ENCODE peak calls at places on chromosome 11, in six cellular contexts. One of them, this sample, is unnamed.

GRCh38 chr11:72067676-72068075 is 12.7 kb downstream of the NUMA1 start:
- DNase-seq in dermis microvascular lymphatic vessel endothelial cell: no peak
- DNase-seq in activated naive CD4-positive, alpha-beta T cell treated with anti-CD3 and anti-CD28 coated beads, Interleukin-2, amount 50 U/mL, for 16 hours: no peak
- DNase-seq in sigmoid colon: no peak
- DNase-seq in left cardiac atrium: no peak
- DNase-seq in dorsolateral prefrontal cortex: no peak
- DNase-seq in this sample: no peak

GRCh38 chr11:117918366-117919255 is 10.6 kb downstream of the TMPRSS13 start:
- DNase-seq in dermis microvascular lymphatic vessel endothelial cell: no peak
- DNase-seq in activated naive CD4-positive, alpha-beta T cell treated with anti-CD3 and anti-CD28 coated beads, Interleukin-2, amount 50 U/mL, for 16 hours: no peak
- DNase-seq in sigmoid colon: peak
- DNase-seq in left cardiac atrium: no peak
- DNase-seq in dorsolateral prefrontal cortex: no peak
- DNase-seq in this sample: no peak

GRCh38 chr11:57459112-57460016 is 964 bp upstream of the RTN4RL2 start:
- DNase-seq in dermis microvascular lymphatic vessel endothelial cell: peak
- DNase-seq in activated naive CD4-positive, alpha-beta T cell treated with anti-CD3 and anti-CD28 coated beads, Interleukin-2, amount 50 U/mL, for 16 hours: peak
- DNase-seq in sigmoid colon: no peak
- DNase-seq in left cardiac atrium: no peak
- DNase-seq in dorsolateral prefrontal cortex: no peak
- DNase-seq in this sample: no peak

GRCh38 chr11:78662811-78663210 is 88.1 kb upstream of the NARS2 start:
- DNase-seq in dermis microvascular lymphatic vessel endothelial cell: no peak
- DNase-seq in activated naive CD4-positive, alpha-beta T cell treated with anti-CD3 and anti-CD28 coated beads, Interleukin-2, amount 50 U/mL, for 16 hours: no peak
- DNase-seq in sigmoid colon: no peak
- DNase-seq in left cardiac atrium: no peak
- DNase-seq in dorsolateral prefrontal cortex: no peak
- DNase-seq in this sample: no peak

GRCh38 chr11:65290448-65291165 is 24.1 kb upstream of the CDC42EP2 start:
- DNase-seq in dermis microvascular lymphatic vessel endothelial cell: peak
- DNase-seq in activated naive CD4-positive, alpha-beta T cell treated with anti-CD3 and anti-CD28 coated beads, Interleukin-2, amount 50 U/mL, for 16 hours: no peak
- DNase-seq in sigmoid colon: peak
- DNase-seq in left cardiac atrium: peak
- DNase-seq in dorsolateral prefrontal cortex: peak
- DNase-seq in this sample: peak

GRCh38 chr11:100949443-100949842 is 180.2 kb downstream of the PGR start:
- DNase-seq in dermis microvascular lymphatic vessel endothelial cell: peak
- DNase-seq in activated naive CD4-positive, alpha-beta T cell treated with anti-CD3 and anti-CD28 coated beads, Interleukin-2, amount 50 U/mL, for 16 hours: no peak
- DNase-seq in sigmoid colon: no peak
- DNase-seq in left cardiac atrium: no peak
- DNase-seq in dorsolateral prefrontal cortex: no peak
- DNase-seq in this sample: no peak

GRCh38 chr11:74844072-74844471 is 95.4 kb downstream of the RNF169 start:
- DNase-seq in dermis microvascular lymphatic vessel endothelial cell: no peak
- DNase-seq in activated naive CD4-positive, alpha-beta T cell treated with anti-CD3 and anti-CD28 coated beads, Interleukin-2, amount 50 U/mL, for 16 hours: no peak
- DNase-seq in sigmoid colon: no peak
- DNase-seq in left cardiac atrium: no peak
- DNase-seq in dorsolateral prefrontal cortex: no peak
- DNase-seq in this sample: no peak

GRCh38 chr11:77065878-77066228 is 918 bp upstream of the CAPN5 start:
- DNase-seq in dermis microvascular lymphatic vessel endothelial cell: no peak
- DNase-seq in activated naive CD4-positive, alpha-beta T cell treated with anti-CD3 and anti-CD28 coated beads, Interleukin-2, amount 50 U/mL, for 16 hours: no peak
- DNase-seq in sigmoid colon: peak
- DNase-seq in left cardiac atrium: peak
- DNase-seq in dorsolateral prefrontal cortex: no peak
- DNase-seq in this sample: no peak

GRCh38 chr11:63595296-63595695 is 18.9 kb downstream of the PLAAT3 start:
- DNase-seq in dermis microvascular lymphatic vessel endothelial cell: no peak
- DNase-seq in activated naive CD4-positive, alpha-beta T cell treated with anti-CD3 and anti-CD28 coated beads, Interleukin-2, amount 50 U/mL, for 16 hours: no peak
- DNase-seq in sigmoid colon: no peak
- DNase-seq in left cardiac atrium: no peak
- DNase-seq in dorsolateral prefrontal cortex: no peak
- DNase-seq in this sample: no peak

GRCh38 chr11:32006799-32007388 is 84.0 kb upstream of the RCN1 start:
- DNase-seq in dermis microvascular lymphatic vessel endothelial cell: peak
- DNase-seq in activated naive CD4-positive, alpha-beta T cell treated with anti-CD3 and anti-CD28 coated beads, Interleukin-2, amount 50 U/mL, for 16 hours: no peak
- DNase-seq in sigmoid colon: no peak
- DNase-seq in left cardiac atrium: no peak
- DNase-seq in dorsolateral prefrontal cortex: no peak
- DNase-seq in this sample: no peak

GRCh38 chr11:101288392-101288791 is 158.8 kb upstream of the PGR start:
- DNase-seq in dermis microvascular lymphatic vessel endothelial cell: no peak
- DNase-seq in activated naive CD4-positive, alpha-beta T cell treated with anti-CD3 and anti-CD28 coated beads, Interleukin-2, amount 50 U/mL, for 16 hours: no peak
- DNase-seq in sigmoid colon: no peak
- DNase-seq in left cardiac atrium: no peak
- DNase-seq in dorsolateral prefrontal cortex: no peak
- DNase-seq in this sample: no peak

This sample was measured in HL-60.